ENCODE peak calls at places on chromosomes 7 and 10, in five cellular contexts. U is H9, G is PC-3, O is mucosa of descending colon, N is GM23338. W is an unnamed sample. For H3K4me1, the result is how much of the 10 kb centered on the place peaks cover.

GRCh38 chr7:42661312-42661711 is 250.6 kb downstream of the C7orf25 start:
- DNase-seq in G (peak), O (no peak), N (no peak), U (no peak), W (no peak)

GRCh38 chr10:99276848-99277486 is 41.3 kb upstream of the HPSE2 start:
- DNase-seq in G (peak), O (no peak), U (no peak), N (peak), W (no peak)

GRCh38 chr10:126331101-126331500 is 57.2 kb downstream of the ADAM12 start:
- DNase-seq in G (no peak), O (no peak), N (no peak), U (no peak), W (no peak)

GRCh38 chr7:56053993-56054392 is 2.4 kb downstream of the CCT6A start:
- DNase-seq in O (no peak), N (no peak), U (no peak), G (no peak), W (no peak)

GRCh38 chr10:97169063-97169462 is 16.7 kb downstream of the SLIT1 start:
- DNase-seq in G (no peak), U (no peak), O (no peak), N (no peak), W (no peak)

GRCh38 chr7:123615344-123615743 is 13.7 kb downstream of the ASB15 start:
- DNase-seq in U (no peak), N (no peak), G (no peak), O (no peak), W (no peak)

GRCh38 chr7:94284120-94284519 is 110.6 kb upstream of the COL1A2 start:
- DNase-seq in G (no peak), O (no peak), U (no peak), N (no peak), W (no peak)

GRCh38 chr7:139650429-139651100 is 127.1 kb downstream of the CLEC2L start:
- DNase-seq in O (no peak), G (no peak), U (no peak), N (no peak), W (no peak)

GRCh38 chr7:106871793-106872571 is 6.9 kb downstream of the PIK3CG start:
- DNase-seq in N (no peak), U (no peak), O (no peak), G (no peak), W (no peak)

GRCh38 chr10:17145239-17145638 is 15.6 kb upstream of the CUBN start:
- DNase-seq in U (no peak), G (no peak), N (no peak), O (peak), W (no peak)

GRCh38 chr10:116926426-116926825 is 77.1 kb downstream of the ENO4 start:
- DNase-seq in O (no peak), N (no peak), U (no peak), G (no peak), W (no peak)

GRCh38 chr7:32102432-32102851 is 32.2 kb upstream of the PDE1C start:
- DNase-seq in N (no peak), O (peak), U (no peak), G (peak), W (no peak)

GRCh38 chr7:107014381-107015023 is 30.0 kb upstream of the PRKAR2B start:
- DNase-seq in N (peak), G (no peak), U (peak), O (no peak), W (no peak)

GRCh38 chr10:93749218-93749799 is 8.4 kb upstream of the LGI1 start:
- DNase-seq in O (peak), G (no peak), U (peak), N (peak), W (no peak)

GRCh38 chr10:58367049-58367448 is 18.2 kb upstream of the TFAM start:
- DNase-seq in O (no peak), N (no peak), G (no peak), U (no peak), W (no peak)
- TF ChIP-seq CTCF in O (no peak), N (no peak), G (no peak), U (no peak), W (no peak)

GRCh38 chr10:114650831-114651230 is 7.2 kb downstream of the ABLIM1 start:
- DNase-seq in G (no peak), N (no peak), U (no peak), O (no peak), W (no peak)
- H3K4me1 ChIP-seq in G (under half), N (under half), U (under half), O (half or more), W (under half)

DNA sequence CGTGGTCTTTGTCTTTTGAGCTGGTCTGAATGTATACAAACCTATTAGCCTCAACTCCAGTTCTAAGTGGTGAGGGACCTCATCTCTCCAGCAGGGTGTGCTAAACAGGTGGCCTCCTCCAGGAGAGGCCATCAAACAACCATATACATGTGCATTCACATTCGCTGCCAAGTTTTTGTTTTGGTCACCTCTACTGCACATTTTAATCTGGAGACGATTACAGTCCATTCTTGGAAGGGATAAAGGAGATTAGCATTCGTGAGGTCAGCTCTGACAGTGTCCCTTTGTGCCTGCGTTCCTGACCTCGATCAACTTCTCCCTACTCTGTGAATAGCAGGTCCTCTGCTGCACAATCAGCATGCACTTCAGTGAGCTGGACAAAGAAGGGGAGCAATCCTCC is 60.8 kb downstream of the RHOBTB1 start:
- DNase-seq in N (peak), O (peak), U (no peak), G (peak), W (no peak)
- TF ChIP-seq CTCF in N (peak), O (peak), U (peak), G (peak), W (peak)

DNA sequence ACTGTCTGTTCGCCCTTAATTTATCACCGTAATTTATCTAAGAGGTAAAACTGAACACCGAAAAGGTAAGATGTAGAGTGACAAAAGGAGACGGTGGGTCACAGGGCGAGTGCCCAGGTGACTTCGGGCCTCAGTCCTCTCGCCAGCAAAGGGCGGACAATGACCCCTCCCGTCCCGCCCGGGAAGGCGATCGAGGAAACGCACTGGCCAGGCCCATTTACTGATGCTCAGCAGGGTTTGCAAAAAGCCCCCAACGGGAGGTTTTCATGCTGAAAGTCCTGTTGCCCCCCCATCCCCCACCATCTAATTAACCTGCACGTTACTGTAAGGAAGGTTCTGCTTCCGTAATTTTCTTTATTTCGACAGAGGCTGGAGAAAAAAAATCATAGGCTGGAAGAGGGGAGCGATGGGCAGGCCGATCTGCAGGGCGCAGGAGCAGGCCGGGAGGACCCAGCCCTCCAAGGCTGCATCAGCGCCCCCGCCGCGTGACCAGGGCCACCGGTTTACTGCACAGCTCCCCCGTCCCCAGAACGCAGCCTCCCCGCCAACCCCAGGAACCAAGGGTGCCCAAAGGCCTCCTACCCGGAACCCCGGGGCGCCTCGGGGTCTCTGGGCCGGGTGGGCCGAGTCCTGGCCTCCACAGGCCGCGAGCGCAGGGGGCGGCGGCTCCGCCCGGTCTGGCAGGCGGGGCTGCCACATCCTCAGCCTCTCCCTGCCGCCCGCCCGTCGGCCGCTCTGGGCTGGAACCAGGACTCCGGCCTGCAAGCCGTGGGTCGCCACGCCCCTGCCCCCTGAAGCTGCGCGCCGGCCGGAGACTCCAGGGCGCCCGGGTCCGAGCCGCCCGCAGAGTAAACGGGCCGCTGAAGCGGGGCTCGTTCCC is 637 bp downstream of the OAT start:
- DNase-seq in N (peak), O (peak), U (peak), G (peak), W (peak)
- H3K4me1 ChIP-seq in N (under half), O (under half), U (under half), G (under half), W (under half)

GRCh38 chr10:122132882-122133634 is 138.0 kb upstream of the BTBD16 start:
- DNase-seq in G (no peak), O (no peak), U (no peak), N (no peak), W (no peak)
- TF ChIP-seq CTCF in G (no peak), O (no peak), U (no peak), N (no peak), W (no peak)

GRCh38 chr10:6037422-6037821 is 24.7 kb downstream of the IL2RA start:
- DNase-seq in U (no peak), N (no peak), G (no peak), O (peak), W (no peak)
- H3K4me1 ChIP-seq in U (under half), N (under half), G (under half), O (under half), W (under half)

DNA sequence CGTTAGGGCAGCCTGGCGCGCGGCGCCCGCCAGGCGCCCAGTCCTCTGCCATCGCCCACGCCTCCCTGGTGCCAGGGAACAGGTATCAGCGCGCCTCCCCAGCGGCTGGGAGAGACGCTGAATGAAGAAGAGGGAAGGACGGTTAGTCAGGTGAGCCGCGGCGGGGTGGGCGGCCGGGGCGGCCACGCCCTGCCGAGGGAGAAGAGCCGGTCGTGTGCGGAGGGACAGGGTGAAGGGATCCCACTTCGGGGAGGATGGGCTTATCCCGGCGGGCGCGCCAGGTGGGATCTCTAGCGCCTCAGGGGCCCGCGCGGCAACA is 580 bp upstream of the ARL4A start:
- DNase-seq in G (no peak), N (no peak), O (no peak), U (no peak), W (no peak)
- TF ChIP-seq CTCF in G (peak), N (no peak), O (no peak), U (no peak), W (no peak)